ENCODE peak calls at places on chromosomes 11 and 22, in six cellular contexts. I is mesendoderm; Z is lower lobe of right lung; Q is cardiac fibroblast; V is activated T-cell treated with anti-CD3 and anti-CD28 coated beads for 1 hour; X is activated CD4-positive, CD25-positive, alpha-beta regulatory T cell. J is an unnamed sample.

GRCh38 chr11:62141111-62142042 is 17.6 kb downstream of the INCENP start:
- DNase-seq in I (no peak), Z (no peak), Q (no peak), V (no peak), X (no peak), J (no peak)

GRCh38 chr11:17405232-17406005 is 17.0 kb upstream of the KCNJ11 start:
- DNase-seq in I (peak), Z (peak), Q (peak), V (no peak), X (no peak), J (peak)

GRCh38 chr11:114237321-114238280 is 58.6 kb upstream of the NNMT start:
- DNase-seq in I (no peak), Z (no peak), Q (peak), V (no peak), X (no peak), J (no peak)

GRCh38 chr22:47213571-47214230 is 451.3 kb downstream of the TBC1D22A start:
- DNase-seq in I (peak), Z (no peak), Q (no peak), V (peak), X (no peak), J (peak)

GRCh38 chr11:68498313-68498712 is 37.8 kb downstream of the PPP6R3 start:
- DNase-seq in I (no peak), Z (no peak), Q (no peak), V (no peak), X (no peak), J (no peak)

GRCh38 chr22:39469681-39470461 is 13.1 kb downstream of the MGAT3 start:
- DNase-seq in I (no peak), Z (no peak), Q (no peak), V (no peak), X (no peak), J (no peak)

GRCh38 chr22:37496651-37497599 is 10.7 kb upstream of the MFNG start:
- DNase-seq in I (peak), Z (no peak), Q (peak), V (no peak), X (no peak), J (peak)

GRCh38 chr22:39173787-39174497 is 21.5 kb upstream of the CBX7 start:
- DNase-seq in I (peak), Z (no peak), Q (no peak), V (no peak), X (no peak), J (no peak)

GRCh38 chr11:121282376-121282775 is 10.2 kb upstream of the SC5D start:
- DNase-seq in I (no peak), Z (no peak), Q (no peak), V (no peak), X (no peak), J (no peak)

GRCh38 chr11:69101100-69101791 is 52.5 kb downstream of the TPCN2 start:
- DNase-seq in I (peak), Z (peak), Q (peak), V (peak), X (peak), J (peak)

GRCh38 chr11:19976281-19976941 is 183.9 kb downstream of the DBX1 start:
- DNase-seq in I (peak), Z (no peak), Q (no peak), V (no peak), X (no peak), J (no peak)

GRCh38 chr11:117071344-117071787 is 26.9 kb downstream of the SIK3 start:
- DNase-seq in I (no peak), Z (no peak), Q (peak), V (no peak), X (no peak), J (no peak)

GRCh38 chr22:19706661-19707151 is 7.6 kb upstream of the SEPTIN5 start:
- DNase-seq in I (no peak), Z (no peak), Q (no peak), V (no peak), X (no peak), J (no peak)

J was measured in foreskin melanocyte.